ENCODE peak calls at places on chromosomes 5 and 9, in four cellular contexts. S, V, J and C are unnamed samples.

GRCh38 chr5:86858452-86858851 is 240.7 kb downstream of the COX7C start:
- DNase-seq in S (peak; percentile 60), V (no peak), J (no peak), C (no peak)

GRCh38 chr5:159874308-159874707 is 42.0 kb upstream of the ADRA1B start:
- DNase-seq in S (peak; percentile 65), V (no peak), J (peak; percentile 9), C (no peak)

GRCh38 chr9:32218100-32218767 is 166.2 kb upstream of the ACO1 start:
- DNase-seq in S (no peak), V (no peak), J (no peak), C (no peak)

GRCh38 chr9:27654629-27655285 is 81.5 kb upstream of the C9orf72 start:
- DNase-seq in S (no peak), V (no peak), J (no peak), C (no peak)

GRCh38 chr9:94894111-94894699 is 167.7 kb downstream of the AOPEP start:
- DNase-seq in S (peak; percentile 52), V (no peak), J (no peak), C (no peak)

GRCh38 chr5:139561655-139562451 is 714 bp downstream of the UBE2D2 start:
- DNase-seq in S (peak; percentile 51), V (peak; percentile 70), J (peak; percentile 68), C (peak; percentile 40)

GRCh38 chr9:13717356-13718057 is 438.0 kb upstream of the MPDZ start:
- DNase-seq in S (peak; percentile 46), V (no peak), J (no peak), C (no peak)

GRCh38 chr9:87644659-87645058 is 81.3 kb upstream of the CTSL start:
- DNase-seq in S (peak; percentile 15), V (no peak), J (no peak), C (no peak)

GRCh38 chr5:32842798-32843531 is 131.8 kb downstream of the NPR3 start:
- DNase-seq in S (no peak), V (no peak), J (no peak), C (no peak)

GRCh38 chr9:110742741-110743371 is 74.3 kb downstream of the MUSK start:
- DNase-seq in S (peak; percentile 89), V (peak; percentile 84), J (no peak), C (no peak)

GRCh38 chr5:68922172-68922987 is 171.4 kb upstream of the SLC30A5 start:
- DNase-seq in S (no peak), V (no peak), J (no peak), C (no peak)

GRCh38 chr5:42059291-42059690 is 134.2 kb downstream of the FBXO4 start:
- DNase-seq in S (peak; percentile 13), V (no peak), J (no peak), C (no peak)

DNA sequence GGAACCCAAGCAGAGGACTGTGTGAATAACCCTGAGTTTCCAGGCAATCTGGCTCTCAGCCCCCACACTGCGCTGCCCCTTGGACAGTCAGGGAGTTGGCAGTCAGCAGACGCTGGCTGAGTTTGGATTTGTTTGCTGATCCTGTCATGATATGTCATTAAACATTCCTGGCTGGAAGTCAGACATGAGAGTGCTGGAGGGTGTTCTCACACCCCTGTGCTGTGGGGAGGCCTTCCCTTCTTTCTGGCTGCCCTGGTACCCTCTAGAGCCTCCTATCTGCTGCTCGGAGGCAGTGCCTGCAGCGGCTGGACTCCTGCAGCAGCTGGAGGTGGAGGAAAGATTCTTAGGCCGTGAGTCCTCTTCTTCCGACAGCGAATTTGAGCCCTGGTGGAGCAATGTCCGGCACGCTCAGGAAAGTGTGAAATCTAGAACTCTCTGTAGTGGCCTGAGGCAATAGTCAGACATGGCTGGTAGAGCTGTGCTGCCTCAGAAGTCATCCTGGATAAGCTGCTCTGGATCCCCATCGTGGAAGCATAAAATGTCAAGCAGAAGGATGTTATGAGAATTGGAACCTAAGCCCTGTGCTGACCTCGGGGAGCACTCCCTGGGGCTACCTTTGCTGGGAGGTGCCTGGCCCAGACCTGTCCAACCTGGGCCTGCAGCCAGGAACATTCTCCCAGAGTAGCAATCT is 72.0 kb downstream of the PDE8B start:
- DNase-seq in S (peak; percentile 50), V (peak; percentile 20), J (no peak), C (no peak)
- TF ChIP-seq CTCF in S (peak; percentile 61), V (no peak), J (no peak), C (no peak)

GRCh38 chr5:114790403-114790792 is 379.3 kb downstream of the TRIM36 start:
- DNase-seq in S (no peak), V (no peak), J (no peak), C (no peak)

GRCh38 chr5:114789773-114790402 is 379.8 kb downstream of the TRIM36 start:
- DNase-seq in S (no peak), V (peak; percentile 72), J (peak; percentile 5), C (no peak)
- TF ChIP-seq CTCF in S (no peak), V (peak; percentile 80), J (peak; percentile 40), C (peak; percentile 69)

DNA sequence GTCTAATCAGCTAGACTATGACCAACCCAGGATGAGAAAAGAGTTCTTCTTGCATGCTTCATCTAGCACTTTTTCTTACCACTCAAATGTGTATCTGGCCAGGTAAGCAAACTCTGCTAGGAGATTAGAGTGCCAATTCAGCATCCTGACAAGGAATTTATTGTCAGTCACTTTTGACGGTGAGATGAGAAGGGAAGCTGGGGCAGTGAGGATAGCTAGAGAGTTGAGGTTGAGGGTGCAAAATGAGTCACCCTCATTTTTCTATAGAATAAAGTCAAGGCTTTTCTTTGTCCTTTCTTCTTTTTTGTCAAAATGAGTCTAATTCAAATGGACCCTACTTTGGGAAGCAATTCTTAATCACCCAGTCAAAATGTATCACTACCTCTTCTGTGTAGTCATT is 74.6 kb upstream of the PLPP1 start:
- DNase-seq in S (no peak), V (no peak), J (no peak), C (no peak)
- TF ChIP-seq CTCF in S (no peak), V (no peak), J (no peak), C (no peak)

GRCh38 chr5:43150075-43150474 is 29.4 kb downstream of the ZNF131 start:
- DNase-seq in S (no peak), V (no peak), J (no peak), C (no peak)

GRCh38 chr5:43149231-43149630 is 28.5 kb downstream of the ZNF131 start:
- DNase-seq in S (no peak), V (no peak), J (no peak), C (no peak)

GRCh38 chr5:43152946-43153345 is 32.2 kb downstream of the ZNF131 start:
- DNase-seq in S (peak; percentile 70), V (no peak), J (no peak), C (no peak)

GRCh38 chr5:43154424-43154823 is 33.7 kb downstream of the ZNF131 start:
- DNase-seq in S (no peak), V (no peak), J (no peak), C (no peak)

DNA sequence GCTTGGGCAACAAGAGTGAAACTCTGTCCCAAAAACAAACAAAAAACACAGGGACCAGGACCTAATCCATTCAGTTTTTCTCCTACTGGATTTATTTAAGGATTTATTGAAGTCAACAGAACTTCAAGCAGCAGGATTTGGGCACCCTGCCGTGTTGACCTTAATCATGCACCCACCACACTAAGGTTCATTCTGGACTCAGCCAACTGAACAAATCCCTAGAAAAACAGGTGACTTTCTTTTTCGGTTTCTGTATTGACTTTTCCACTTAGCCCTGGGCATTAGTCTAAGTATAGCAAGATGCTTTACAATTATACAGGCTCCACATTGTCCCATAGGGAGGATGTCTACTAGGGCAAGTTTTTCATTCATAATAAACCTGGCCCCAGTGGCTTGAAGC is 30.0 kb downstream of the ZNF131 start:
- DNase-seq in S (no peak), V (no peak), J (no peak), C (no peak)
- TF ChIP-seq CTCF in S (no peak), V (no peak), J (no peak), C (no peak)

DNA sequence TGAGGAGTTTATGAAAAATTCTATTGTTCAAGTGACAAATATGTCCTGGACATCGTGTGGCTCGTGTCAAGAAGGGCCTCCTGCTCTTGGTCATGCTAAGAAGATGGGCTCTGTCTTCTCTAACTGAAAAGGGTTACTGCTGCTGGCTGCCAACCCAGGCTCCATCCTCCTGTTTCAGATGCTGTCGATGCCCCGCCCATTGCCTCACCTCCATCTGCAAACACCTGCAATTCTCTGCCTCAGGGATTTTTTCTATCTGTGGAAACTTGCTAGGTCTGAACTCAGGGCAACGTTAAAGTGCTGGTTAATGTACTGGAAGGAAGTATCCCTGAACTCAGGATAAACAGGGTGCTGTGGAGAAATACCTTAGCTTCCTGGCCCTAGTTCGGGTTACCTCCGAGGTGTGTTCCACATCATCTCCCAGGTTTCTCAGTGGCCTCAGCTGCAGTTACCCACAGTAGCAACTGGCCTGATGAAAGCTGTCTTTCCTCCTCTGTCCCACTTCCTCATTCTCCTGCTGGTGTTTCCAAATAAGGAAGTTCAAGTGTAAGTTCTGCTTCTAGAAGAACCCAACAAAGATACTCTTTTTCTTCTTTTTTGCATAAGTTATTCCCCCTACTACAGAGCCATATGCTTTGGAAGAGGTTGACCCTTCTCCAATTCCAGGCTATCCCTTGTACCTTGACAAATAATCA is 151.7 kb upstream of the SMIM23 start:
- DNase-seq in S (no peak), V (no peak), J (no peak), C (no peak)
- TF ChIP-seq CTCF in S (no peak), V (no peak), J (no peak), C (no peak)

GRCh38 chr9:21323091-21323490 is 12.1 kb downstream of the KLHL9 start:
- DNase-seq in S (no peak), V (no peak), J (no peak), C (no peak)
- TF ChIP-seq CTCF in S (no peak), V (no peak), J (no peak), C (no peak)

GRCh38 chr5:132752581-132753125 is 5.4 kb downstream of the CCNI2 start:
- DNase-seq in S (no peak), V (no peak), J (no peak), C (no peak)

GRCh38 chr5:132753135-132753987 is 6.1 kb downstream of the CCNI2 start:
- DNase-seq in S (no peak), V (peak; percentile 79), J (no peak), C (no peak)

GRCh38 chr5:132754111-132754510 is 6.9 kb downstream of the CCNI2 start:
- DNase-seq in S (no peak), V (no peak), J (no peak), C (no peak)

GRCh38 chr5:132756542-132756941 is 9.3 kb downstream of the CCNI2 start:
- DNase-seq in S (no peak), V (no peak), J (no peak), C (no peak)

GRCh38 chr5:132754947-132755346 is 7.7 kb downstream of the CCNI2 start:
- DNase-seq in S (no peak), V (peak; percentile 45), J (no peak), C (no peak)
- TF ChIP-seq CTCF in S (peak; percentile 43), V (peak; percentile 27), J (peak; percentile 14), C (peak; percentile 26)

DNA sequence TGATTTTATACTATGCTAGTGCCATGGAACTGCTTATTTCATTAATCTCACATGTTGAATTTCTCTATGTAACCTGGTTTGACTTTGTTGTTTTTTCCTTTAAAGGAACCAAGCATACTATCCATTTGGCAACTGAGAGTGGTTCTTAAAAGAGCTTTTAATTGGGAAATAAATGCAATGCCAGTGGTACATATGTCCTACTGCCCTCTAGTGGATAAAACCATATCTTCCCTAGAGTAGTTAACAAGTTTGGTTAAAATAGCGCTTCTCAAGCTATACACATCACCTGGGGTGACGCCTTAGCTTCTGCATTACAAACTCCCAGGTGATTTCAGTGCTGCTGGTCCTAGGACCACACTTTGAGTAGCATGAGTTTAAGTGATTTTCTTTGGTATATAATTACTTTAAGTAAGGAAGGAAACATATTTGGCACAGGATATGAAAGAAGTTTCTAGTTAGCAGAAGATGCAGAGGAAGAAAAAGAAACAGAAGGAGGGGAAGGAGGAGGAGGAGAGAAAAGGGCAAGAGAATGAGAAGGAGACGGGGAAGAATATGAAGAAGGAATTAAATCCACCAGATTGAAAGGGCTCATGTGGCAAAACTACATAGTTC is 56.8 kb downstream of the FGF10 start:
- DNase-seq in S (peak; percentile 11), V (peak; percentile 81), J (peak; percentile 4), C (no peak)
- TF ChIP-seq CTCF in S (peak; percentile 57), V (peak; percentile 85), J (peak; percentile 50), C (peak; percentile 73)